ENCODE peak calls at places on chromosomes 6 and 20, in seven cellular contexts. R, F, N, Z, J, U and M are unnamed samples.

GRCh38 chr6:92723390-92723931 is 695.9 kb downstream of the EPHA7 start:
- DNase-seq in R (peak), F (no peak), N (no peak), Z (no peak), J (no peak), U (peak), M (no peak)

GRCh38 chr20:24605937-24606455 is 136.6 kb downstream of the SYNDIG1 start:
- DNase-seq in R (no peak), F (no peak), N (no peak), Z (peak), J (no peak), U (no peak), M (no peak)

GRCh38 chr20:17205261-17205660 is 21.6 kb upstream of the PCSK2 start:
- DNase-seq in R (no peak), F (no peak), N (no peak), Z (no peak), J (no peak), U (no peak), M (no peak)

GRCh38 chr20:8573686-8574085 is 441.6 kb downstream of the PLCB1 start:
- DNase-seq in R (no peak), F (no peak), N (no peak), Z (no peak), J (no peak), U (no peak), M (no peak)

GRCh38 chr6:22036267-22036666 is 260.6 kb downstream of the PRL start:
- DNase-seq in R (no peak), F (no peak), N (no peak), Z (no peak), J (no peak), U (no peak), M (no peak)

GRCh38 chr6:27119329-27119728 is 128.2 kb upstream of the PRSS16 start:
- DNase-seq in R (no peak), F (no peak), N (no peak), Z (no peak), J (no peak), U (no peak), M (no peak)

GRCh38 chr6:108902389-108902792 is 54.2 kb downstream of the ARMC2 start:
- DNase-seq in R (no peak), F (no peak), N (peak), Z (no peak), J (no peak), U (peak), M (no peak)

GRCh38 chr6:41100871-41101287 is 28.1 kb downstream of the NFYA start:
- DNase-seq in R (no peak), F (no peak), N (no peak), Z (no peak), J (peak), U (no peak), M (no peak)

GRCh38 chr6:819122-819521 is 126.2 kb upstream of the EXOC2 start:
- DNase-seq in R (no peak), F (no peak), N (no peak), Z (no peak), J (no peak), U (no peak), M (no peak)

GRCh38 chr20:45098096-45098773 is 2.7 kb downstream of the KCNS1 start:
- DNase-seq in R (peak), F (peak), N (peak), Z (no peak), J (no peak), U (peak), M (no peak)

GRCh38 chr20:45095753-45096371 is 5.1 kb downstream of the KCNS1 start:
- DNase-seq in R (no peak), F (no peak), N (peak), Z (no peak), J (peak), U (peak), M (peak)

GRCh38 chr20:45096781-45097180 is 4.1 kb downstream of the KCNS1 start:
- DNase-seq in R (no peak), F (no peak), N (no peak), Z (no peak), J (no peak), U (no peak), M (no peak)

GRCh38 chr20:45094864-45095574 is 5.9 kb downstream of the KCNS1 start:
- DNase-seq in R (no peak), F (no peak), N (no peak), Z (no peak), J (no peak), U (no peak), M (no peak)

GRCh38 chr20:45097485-45098095 is 3.3 kb downstream of the KCNS1 start:
- DNase-seq in R (no peak), F (peak), N (peak), Z (no peak), J (no peak), U (peak), M (no peak)
- TF ChIP-seq CTCF in R (no peak), F (no peak), N (no peak), Z (no peak), J (no peak), U (peak), M (peak)

DNA sequence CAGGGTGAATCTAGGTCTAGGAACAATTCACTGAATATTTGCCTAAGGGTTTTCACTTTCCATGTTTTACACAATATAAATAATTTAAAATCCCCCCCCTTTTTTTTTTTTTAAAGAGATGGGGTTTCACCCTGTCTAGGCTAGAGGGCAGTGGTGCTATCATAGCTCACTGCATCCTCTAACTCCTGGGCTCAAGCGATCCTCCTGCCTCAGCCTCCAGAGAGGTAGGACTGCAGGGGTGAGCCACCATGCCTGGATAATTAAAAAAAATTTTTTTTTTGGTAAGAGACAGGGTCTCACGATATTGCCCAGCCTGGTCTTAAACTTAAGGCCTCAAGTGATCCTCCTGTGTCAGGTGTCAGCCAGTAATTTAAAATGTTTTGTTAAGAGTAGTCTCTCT is 17.8 kb downstream of the QKI start:
- DNase-seq in R (no peak), F (no peak), N (no peak), Z (no peak), J (no peak), U (no peak), M (no peak)
- TF ChIP-seq CTCF in R (no peak), F (no peak), N (no peak), Z (no peak), J (no peak), U (no peak), M (no peak)

GRCh38 chr20:11271319-11271718 is 597.5 kb upstream of the JAG1 start:
- DNase-seq in R (peak), F (no peak), N (no peak), Z (no peak), J (no peak), U (no peak), M (no peak)
- TF ChIP-seq CTCF in R (no peak), F (no peak), N (no peak), Z (no peak), J (no peak), U (no peak), M (no peak)

DNA sequence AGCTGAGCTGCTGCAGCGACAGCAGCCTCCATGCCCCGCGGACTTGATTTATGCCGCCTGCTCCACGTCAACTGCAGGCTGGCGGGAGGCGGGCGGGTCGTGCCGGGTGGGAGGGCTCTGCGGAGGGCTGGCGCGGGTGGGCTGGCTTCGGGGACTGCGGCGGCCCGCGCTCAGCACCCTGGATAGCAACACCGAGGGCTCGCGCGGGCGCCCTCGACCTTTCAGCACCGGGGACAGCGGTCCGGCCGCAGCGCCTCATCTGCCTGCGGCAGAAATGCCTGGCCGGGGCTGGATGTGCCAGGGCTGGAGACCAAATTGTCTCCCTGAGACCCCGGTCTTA is 792 bp downstream of the SNAP25 start:
- DNase-seq in R (peak), F (peak), N (peak), Z (peak), J (peak), U (peak), M (no peak)
- TF ChIP-seq CTCF in R (no peak), F (no peak), N (no peak), Z (no peak), J (no peak), U (no peak), M (no peak)

GRCh38 chr6:28982476-28983266 is 22.4 kb downstream of the ZNF311 start:
- DNase-seq in R (no peak), F (no peak), N (peak), Z (no peak), J (peak), U (peak), M (no peak)
- TF ChIP-seq CTCF in R (no peak), F (no peak), N (no peak), Z (no peak), J (peak), U (peak), M (no peak)

GRCh38 chr6:152993431-152993830 is 9.1 kb downstream of the MTRF1L start:
- DNase-seq in R (no peak), F (no peak), N (no peak), Z (no peak), J (no peak), U (no peak), M (no peak)
- TF ChIP-seq CTCF in R (no peak), F (no peak), N (no peak), Z (no peak), J (no peak), U (no peak), M (no peak)

DNA sequence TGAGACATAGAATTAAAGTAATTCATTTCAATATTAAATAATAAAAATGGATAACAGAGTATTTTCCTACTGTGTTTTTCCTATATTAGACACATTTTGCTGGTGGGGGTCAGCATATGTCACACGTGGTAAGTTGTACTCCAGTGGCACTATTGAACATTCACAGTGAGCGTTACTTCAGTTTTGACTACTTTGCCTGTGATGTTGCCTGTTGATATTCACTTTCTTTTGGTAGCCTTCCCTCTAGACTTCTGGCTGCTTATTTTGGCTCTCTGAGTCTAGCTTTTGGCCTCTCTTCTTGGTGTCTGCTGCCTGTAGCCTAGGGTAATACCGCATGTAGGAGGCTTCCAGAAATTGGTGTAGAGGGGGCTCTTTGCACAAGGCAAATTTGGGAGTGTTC is 64.4 kb upstream of the TFB1M start:
- DNase-seq in R (no peak), F (no peak), N (no peak), Z (no peak), J (no peak), U (no peak), M (no peak)
- TF ChIP-seq CTCF in R (no peak), F (no peak), N (no peak), Z (no peak), J (no peak), U (no peak), M (no peak)

DNA sequence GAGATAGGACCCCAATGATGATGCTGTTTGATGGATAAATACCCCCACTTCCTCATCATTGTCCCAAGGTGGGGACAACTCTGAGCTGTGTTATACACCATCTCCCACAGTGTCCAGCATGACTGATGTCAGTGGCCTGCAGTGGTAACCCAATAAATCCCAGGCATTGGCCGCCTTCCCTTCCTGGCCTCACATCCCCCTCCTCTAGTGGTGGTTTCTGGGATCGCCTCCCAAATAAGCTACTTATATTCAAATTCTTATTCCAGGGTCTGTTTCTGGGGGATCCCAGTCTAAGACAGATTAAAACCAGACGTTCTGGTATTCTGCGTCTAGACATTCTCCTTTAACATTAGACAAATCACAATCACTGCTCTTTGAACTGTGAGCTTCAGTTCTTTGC is 90.6 kb downstream of the SCP2D1 start:
- DNase-seq in R (no peak), F (no peak), N (no peak), Z (no peak), J (no peak), U (no peak), M (no peak)
- TF ChIP-seq CTCF in R (no peak), F (no peak), N (no peak), Z (no peak), J (no peak), U (peak), M (no peak)

DNA sequence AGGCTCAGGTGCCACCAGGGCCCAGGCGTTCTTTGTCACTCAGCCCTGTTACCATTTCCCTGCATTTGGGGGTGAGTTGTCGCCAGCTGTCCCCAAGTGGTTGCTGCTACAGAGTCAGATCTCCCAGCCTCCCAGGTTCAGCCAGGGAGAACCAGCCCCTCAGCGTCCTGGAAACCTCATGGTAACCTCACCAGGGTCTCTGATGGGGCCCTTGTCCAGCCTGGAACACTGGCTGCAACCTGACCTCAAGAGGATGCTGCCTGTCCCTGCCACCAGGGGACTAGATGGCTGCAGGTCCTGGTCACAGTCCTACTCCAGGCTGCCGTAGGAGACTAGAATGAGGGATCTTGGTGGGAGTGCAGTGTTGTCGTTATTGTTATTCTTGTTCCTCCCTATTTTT is 228.3 kb upstream of the PDE10A start:
- DNase-seq in R (no peak), F (no peak), N (no peak), Z (no peak), J (no peak), U (no peak), M (no peak)
- TF ChIP-seq CTCF in R (no peak), F (no peak), N (no peak), Z (no peak), J (no peak), U (peak), M (no peak)